ENCODE peak calls at places on chromosomes 16 and 17, in five cellular contexts. X is neural progenitor cell, S is MM.1S, F is PC-3, V is GM23338. H is an unnamed sample. For H3F3A, the result is how much of the 10 kb centered on the place peaks cover.

GRCh38 chr16:10744370-10745030 is 858 bp downstream of the NUBP1 start:
- DNase-seq in V (no peak), F (no peak), X (no peak), S (peak), H (peak)

GRCh38 chr16:64196444-64196843 is 925.4 kb downstream of the CDH11 start:
- DNase-seq in S (no peak), F (no peak), V (no peak), X (no peak), H (no peak)

GRCh38 chr17:45096141-45096540 is 35.0 kb downstream of the NMT1 start:
- DNase-seq in F (peak), S (no peak), V (peak), X (peak), H (no peak)

GRCh38 chr17:77120866-77121265 is 19.9 kb upstream of the SEC14L1 start:
- DNase-seq in X (no peak), F (peak), V (no peak), S (no peak), H (no peak)

GRCh38 chr16:64094170-64094960 is 1027.5 kb downstream of the CDH11 start:
- DNase-seq in X (peak), S (no peak), V (no peak), F (no peak), H (no peak)

GRCh38 chr16:52547001-52547833 is at the start of gene TOX3:
- DNase-seq in V (peak), S (no peak), X (peak), F (no peak), H (no peak)

GRCh38 chr17:64291268-64291851 is 28.3 kb upstream of the TEX2 start:
- DNase-seq in X (no peak), V (peak), F (peak), S (peak), H (no peak)

GRCh38 chr16:58563235-58563634 is 47.9 kb downstream of the SETD6 start:
- DNase-seq in X (no peak), F (peak), V (no peak), S (no peak), H (peak)

GRCh38 chr17:82297280-82297803 is 20.1 kb downstream of the CD7 start:
- DNase-seq in V (no peak), F (peak), X (no peak), S (peak), H (peak)

GRCh38 chr16:7086842-7087616 is 245.6 kb upstream of the RBFOX1 start:
- DNase-seq in S (no peak), X (peak), V (peak), F (peak), H (no peak)

GRCh38 chr17:48153711-48154642 is 46.4 kb downstream of the SNX11 start:
- DNase-seq in V (peak), X (peak), F (peak), S (peak), H (peak)

GRCh38 chr16:10870808-10871156 is 6.2 kb upstream of the CIITA start:
- DNase-seq in S (no peak), X (no peak), F (no peak), V (no peak), H (no peak)

GRCh38 chr16:11497851-11498289 is 88.8 kb downstream of the LITAF start:
- DNase-seq in F (no peak), V (no peak), S (no peak), X (peak), H (peak)

GRCh38 chr16:1530883-1531637 is 2.4 kb upstream of the TMEM204 start:
- DNase-seq in V (no peak), X (no peak), S (no peak), F (no peak), H (no peak)

GRCh38 chr16:74862743-74863244 is 88.2 kb upstream of the FA2H start:
- DNase-seq in X (peak), S (peak), V (peak), F (peak), H (peak)

GRCh38 chr16:4016648-4017047 is 99.6 kb downstream of the ADCY9 start:
- DNase-seq in V (no peak), S (no peak), X (no peak), F (no peak), H (no peak)

GRCh38 chr16:4684763-4685162 is 8.6 kb upstream of the NUDT16L1 start:
- DNase-seq in X (no peak), F (peak), S (no peak), V (no peak), H (peak)

GRCh38 chr17:44045493-44045892 is 21.0 kb downstream of the LSM12 start:
- DNase-seq in V (no peak), F (no peak), S (no peak), X (no peak), H (no peak)

GRCh38 chr17:44038604-44039007 is 23.8 kb upstream of the TMEM101 start:
- DNase-seq in S (no peak), X (no peak), V (no peak), F (no peak), H (no peak)

GRCh38 chr17:44039829-44040635 is 25.3 kb upstream of the TMEM101 start:
- DNase-seq in S (no peak), F (no peak), V (no peak), X (no peak), H (no peak)

GRCh38 chr17:44044092-44044491 is 22.4 kb downstream of the LSM12 start:
- DNase-seq in V (no peak), F (peak), S (no peak), X (no peak), H (no peak)

GRCh38 chr17:44043326-44043725 is 23.1 kb downstream of the LSM12 start:
- DNase-seq in S (no peak), F (no peak), V (no peak), X (no peak), H (no peak)
- H3F3A ChIP-seq in S (under half), F (under half), V (under half), X (under half), H (under half)

GRCh38 chr17:18950944-18951905 is 740 bp upstream of the SLC5A10 start:
- DNase-seq in S (no peak), V (no peak), X (no peak), F (no peak), H (no peak)

GRCh38 chr17:18947866-18948265 is 4.1 kb upstream of the SLC5A10 start:
- DNase-seq in F (no peak), S (no peak), V (no peak), X (no peak), H (no peak)

GRCh38 chr17:18951941-18952842 is at the start of gene SLC5A10:
- DNase-seq in S (no peak), X (peak), V (peak), F (peak), H (no peak)

GRCh38 chr17:18948476-18949006 is 3.4 kb upstream of the SLC5A10 start:
- DNase-seq in F (no peak), V (no peak), S (no peak), X (no peak), H (no peak)

GRCh38 chr17:18949566-18949965 is 2.4 kb upstream of the SLC5A10 start:
- DNase-seq in S (no peak), V (no peak), X (no peak), F (no peak), H (no peak)
- TF ChIP-seq CTCF in S (no peak), V (no peak), X (no peak), F (no peak), H (no peak)

GRCh38 chr17:4233668-4234258 is 30.0 kb downstream of the ANKFY1 start:
- DNase-seq in S (no peak), V (no peak), F (no peak), X (no peak), H (no peak)

GRCh38 chr17:4232168-4232813 is 31.5 kb downstream of the ANKFY1 start:
- DNase-seq in S (no peak), F (no peak), X (no peak), V (no peak), H (no peak)

GRCh38 chr17:4235372-4236279 is 28.2 kb downstream of the ANKFY1 start:
- DNase-seq in V (no peak), S (no peak), X (no peak), F (no peak), H (no peak)

GRCh38 chr17:4236456-4236855 is 27.3 kb downstream of the ANKFY1 start:
- DNase-seq in F (no peak), V (no peak), S (no peak), X (no peak), H (no peak)

DNA sequence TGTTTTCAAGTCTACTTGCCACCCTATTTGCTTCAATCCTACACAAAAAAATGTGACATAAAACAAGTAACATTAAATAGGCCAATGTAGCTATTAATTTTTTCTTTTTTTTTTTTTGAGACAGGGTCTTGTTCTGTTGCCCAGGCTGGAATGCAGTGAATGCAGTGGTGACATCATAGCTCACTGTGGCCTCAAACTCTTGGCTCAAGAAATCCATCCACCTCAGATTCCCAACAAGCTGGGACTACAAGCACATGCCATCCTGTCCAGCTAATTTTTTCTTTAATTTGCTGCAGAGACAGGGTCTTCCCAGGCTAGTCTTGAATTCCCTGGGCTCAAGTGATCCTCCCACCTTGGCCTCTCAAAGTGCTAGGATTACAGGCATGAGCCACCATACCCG is 29.4 kb downstream of the ANKFY1 start:
- DNase-seq in X (no peak), V (no peak), S (no peak), F (no peak), H (no peak)
- H3F3A ChIP-seq in X (under half), V (under half), S (under half), F (under half), H (under half)

GRCh38 chr16:88533381-88533831 is 36.8 kb upstream of the ZC3H18 start:
- DNase-seq in X (no peak), V (peak), F (peak), S (no peak), H (no peak)

GRCh38 chr16:88534731-88535141 is 35.5 kb upstream of the ZC3H18 start:
- DNase-seq in F (peak), V (peak), S (no peak), X (peak), H (no peak)

GRCh38 chr16:88532434-88533241 is 37.6 kb upstream of the ZC3H18 start:
- DNase-seq in X (no peak), V (no peak), F (no peak), S (no peak), H (no peak)

GRCh38 chr16:88535181-88535856 is 34.9 kb upstream of the ZC3H18 start:
- DNase-seq in S (no peak), F (no peak), X (no peak), V (no peak), H (no peak)

GRCh38 chr16:88533945-88534641 is 36.1 kb upstream of the ZC3H18 start:
- DNase-seq in X (peak), V (peak), S (peak), F (peak), H (peak)
- TF ChIP-seq CTCF in X (no peak), V (no peak), S (no peak), F (no peak), H (no peak)

H was measured in PC-9.